ENCODE peak calls at places on chromosomes 1 and 21, in six cellular contexts. One of them, this sample, is unnamed.

GRCh38 chr1:6358757-6359567 is 34.6 kb downstream of the ACOT7 start:
- DNase-seq in activated B cell treated with CpG ODN at 0.5 μM for 24 hours: no peak
- DNase-seq in cardiac muscle cell: peak
- DNase-seq in heart right ventricle: no peak
- DNase-seq in fibroblast of lung: peak
- DNase-seq in tibial artery: no peak
- DNase-seq in this sample: no peak

GRCh38 chr1:181918893-181919728 is 142.4 kb downstream of the ZNF648 start:
- DNase-seq in activated B cell treated with CpG ODN at 0.5 μM for 24 hours: no peak
- DNase-seq in cardiac muscle cell: no peak
- DNase-seq in heart right ventricle: no peak
- DNase-seq in fibroblast of lung: no peak
- DNase-seq in tibial artery: no peak
- DNase-seq in this sample: no peak

GRCh38 chr1:209849388-209849787 is 21.6 kb downstream of the UTP25 start:
- DNase-seq in activated B cell treated with CpG ODN at 0.5 μM for 24 hours: no peak
- DNase-seq in cardiac muscle cell: no peak
- DNase-seq in heart right ventricle: no peak
- DNase-seq in fibroblast of lung: no peak
- DNase-seq in tibial artery: no peak
- DNase-seq in this sample: no peak

GRCh38 chr1:43533615-43534014 is 2.9 kb downstream of the PTPRF start:
- DNase-seq in activated B cell treated with CpG ODN at 0.5 μM for 24 hours: no peak
- DNase-seq in cardiac muscle cell: no peak
- DNase-seq in heart right ventricle: no peak
- DNase-seq in fibroblast of lung: no peak
- DNase-seq in tibial artery: no peak
- DNase-seq in this sample: no peak

GRCh38 chr1:151822404-151822803 is 9.2 kb downstream of the RORC start:
- DNase-seq in activated B cell treated with CpG ODN at 0.5 μM for 24 hours: no peak
- DNase-seq in cardiac muscle cell: no peak
- DNase-seq in heart right ventricle: no peak
- DNase-seq in fibroblast of lung: no peak
- DNase-seq in tibial artery: no peak
- DNase-seq in this sample: no peak

GRCh38 chr21:14527690-14528652 is 18.1 kb downstream of the SAMSN1 start:
- DNase-seq in activated B cell treated with CpG ODN at 0.5 μM for 24 hours: no peak
- DNase-seq in cardiac muscle cell: no peak
- DNase-seq in heart right ventricle: no peak
- DNase-seq in fibroblast of lung: no peak
- DNase-seq in tibial artery: no peak
- DNase-seq in this sample: no peak

GRCh38 chr1:7388488-7389185 is 382.5 kb upstream of the VAMP3 start:
- DNase-seq in activated B cell treated with CpG ODN at 0.5 μM for 24 hours: no peak
- DNase-seq in cardiac muscle cell: peak
- DNase-seq in heart right ventricle: peak
- DNase-seq in fibroblast of lung: peak
- DNase-seq in tibial artery: no peak
- DNase-seq in this sample: peak

GRCh38 chr21:34935868-34936267 is 113.2 kb downstream of the RUNX1 start:
- DNase-seq in activated B cell treated with CpG ODN at 0.5 μM for 24 hours: no peak
- DNase-seq in cardiac muscle cell: no peak
- DNase-seq in heart right ventricle: no peak
- DNase-seq in fibroblast of lung: no peak
- DNase-seq in tibial artery: no peak
- DNase-seq in this sample: no peak

GRCh38 chr1:232684331-232685105 is 54.6 kb upstream of the SIPA1L2 start:
- DNase-seq in activated B cell treated with CpG ODN at 0.5 μM for 24 hours: no peak
- DNase-seq in cardiac muscle cell: no peak
- DNase-seq in heart right ventricle: no peak
- DNase-seq in fibroblast of lung: peak
- DNase-seq in tibial artery: no peak
- DNase-seq in this sample: no peak

GRCh38 chr1:237527761-237528160 is 363.0 kb downstream of the ZP4 start:
- DNase-seq in activated B cell treated with CpG ODN at 0.5 μM for 24 hours: no peak
- DNase-seq in cardiac muscle cell: no peak
- DNase-seq in heart right ventricle: no peak
- DNase-seq in fibroblast of lung: no peak
- DNase-seq in tibial artery: no peak
- DNase-seq in this sample: no peak

GRCh38 chr1:83816836-83817235 is 182.1 kb downstream of the TTLL7 start:
- DNase-seq in activated B cell treated with CpG ODN at 0.5 μM for 24 hours: no peak
- DNase-seq in cardiac muscle cell: no peak
- DNase-seq in heart right ventricle: no peak
- DNase-seq in fibroblast of lung: no peak
- DNase-seq in tibial artery: no peak
- DNase-seq in this sample: no peak

GRCh38 chr21:43290529-43291346 is 121.9 kb downstream of the CRYAA start:
- DNase-seq in activated B cell treated with CpG ODN at 0.5 μM for 24 hours: no peak
- DNase-seq in cardiac muscle cell: no peak
- DNase-seq in heart right ventricle: no peak
- DNase-seq in fibroblast of lung: no peak
- DNase-seq in tibial artery: no peak
- DNase-seq in this sample: no peak

GRCh38 chr1:58340156-58340555 is 206.4 kb downstream of the OMA1 start:
- DNase-seq in activated B cell treated with CpG ODN at 0.5 μM for 24 hours: no peak
- DNase-seq in cardiac muscle cell: no peak
- DNase-seq in heart right ventricle: no peak
- DNase-seq in fibroblast of lung: no peak
- DNase-seq in tibial artery: no peak
- DNase-seq in this sample: no peak

GRCh38 chr1:63713041-63713440 is 60.8 kb upstream of the ROR1 start:
- DNase-seq in activated B cell treated with CpG ODN at 0.5 μM for 24 hours: no peak
- DNase-seq in cardiac muscle cell: no peak
- DNase-seq in heart right ventricle: no peak
- DNase-seq in fibroblast of lung: no peak
- DNase-seq in tibial artery: no peak
- DNase-seq in this sample: no peak

GRCh38 chr21:38807987-38808386 is 2.3 kb downstream of the ETS2 start:
- DNase-seq in activated B cell treated with CpG ODN at 0.5 μM for 24 hours: no peak
- DNase-seq in cardiac muscle cell: no peak
- DNase-seq in heart right ventricle: no peak
- DNase-seq in fibroblast of lung: peak
- DNase-seq in tibial artery: no peak
- DNase-seq in this sample: no peak

GRCh38 chr1:147640553-147641165 is 29.7 kb downstream of the ACP6 start:
- DNase-seq in activated B cell treated with CpG ODN at 0.5 μM for 24 hours: peak
- DNase-seq in cardiac muscle cell: peak
- DNase-seq in heart right ventricle: peak
- DNase-seq in fibroblast of lung: peak
- DNase-seq in tibial artery: peak
- DNase-seq in this sample: peak

GRCh38 chr1:115929846-115930245 is 46.5 kb upstream of the SLC22A15 start:
- DNase-seq in activated B cell treated with CpG ODN at 0.5 μM for 24 hours: no peak
- DNase-seq in cardiac muscle cell: peak
- DNase-seq in heart right ventricle: no peak
- DNase-seq in fibroblast of lung: peak
- DNase-seq in tibial artery: no peak
- DNase-seq in this sample: no peak

GRCh38 chr1:105137543-105138444 is 1388.1 kb downstream of the AMY1C start:
- DNase-seq in activated B cell treated with CpG ODN at 0.5 μM for 24 hours: no peak
- DNase-seq in cardiac muscle cell: no peak
- DNase-seq in heart right ventricle: peak
- DNase-seq in fibroblast of lung: no peak
- DNase-seq in tibial artery: no peak
- DNase-seq in this sample: peak
- TF ChIP-seq CTCF in activated B cell treated with CpG ODN at 0.5 μM for 24 hours: no peak
- TF ChIP-seq CTCF in cardiac muscle cell: no peak
- TF ChIP-seq CTCF in heart right ventricle: peak
- TF ChIP-seq CTCF in fibroblast of lung: peak
- TF ChIP-seq CTCF in tibial artery: no peak
- TF ChIP-seq CTCF in this sample: no peak

DNA sequence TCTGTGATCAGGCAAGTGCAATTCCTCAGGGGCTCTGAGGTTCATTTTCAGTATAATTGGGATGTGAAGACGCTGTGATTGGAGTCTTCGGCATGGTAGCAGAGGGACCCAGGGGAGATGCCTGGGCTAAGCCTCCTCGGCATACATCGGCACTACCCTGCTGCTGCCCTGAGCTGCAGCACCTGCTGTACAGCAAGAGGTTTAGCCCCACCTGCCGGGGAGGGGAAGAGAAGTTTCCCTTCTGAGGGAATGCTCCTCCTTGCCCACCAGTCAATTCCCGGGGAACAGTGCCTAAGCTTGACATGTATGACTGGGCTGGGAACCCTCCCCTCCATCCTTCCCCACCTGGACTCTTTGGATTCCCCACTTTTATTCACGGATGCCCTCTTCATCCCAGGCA is 24.9 kb downstream of the CNIH3 start:
- DNase-seq in activated B cell treated with CpG ODN at 0.5 μM for 24 hours: no peak
- DNase-seq in cardiac muscle cell: no peak
- DNase-seq in heart right ventricle: no peak
- DNase-seq in fibroblast of lung: no peak
- DNase-seq in tibial artery: no peak
- DNase-seq in this sample: no peak
- TF ChIP-seq CTCF in activated B cell treated with CpG ODN at 0.5 μM for 24 hours: no peak
- TF ChIP-seq CTCF in cardiac muscle cell: no peak
- TF ChIP-seq CTCF in heart right ventricle: no peak
- TF ChIP-seq CTCF in fibroblast of lung: no peak
- TF ChIP-seq CTCF in tibial artery: no peak
- TF ChIP-seq CTCF in this sample: no peak

GRCh38 chr1:42479621-42480020 is 16.5 kb downstream of the CCDC30 start:
- DNase-seq in activated B cell treated with CpG ODN at 0.5 μM for 24 hours: no peak
- DNase-seq in cardiac muscle cell: peak
- DNase-seq in heart right ventricle: no peak
- DNase-seq in fibroblast of lung: no peak
- DNase-seq in tibial artery: no peak
- DNase-seq in this sample: no peak
- TF ChIP-seq CTCF in activated B cell treated with CpG ODN at 0.5 μM for 24 hours: no peak
- TF ChIP-seq CTCF in cardiac muscle cell: peak
- TF ChIP-seq CTCF in heart right ventricle: no peak
- TF ChIP-seq CTCF in fibroblast of lung: no peak
- TF ChIP-seq CTCF in tibial artery: no peak
- TF ChIP-seq CTCF in this sample: no peak

DNA sequence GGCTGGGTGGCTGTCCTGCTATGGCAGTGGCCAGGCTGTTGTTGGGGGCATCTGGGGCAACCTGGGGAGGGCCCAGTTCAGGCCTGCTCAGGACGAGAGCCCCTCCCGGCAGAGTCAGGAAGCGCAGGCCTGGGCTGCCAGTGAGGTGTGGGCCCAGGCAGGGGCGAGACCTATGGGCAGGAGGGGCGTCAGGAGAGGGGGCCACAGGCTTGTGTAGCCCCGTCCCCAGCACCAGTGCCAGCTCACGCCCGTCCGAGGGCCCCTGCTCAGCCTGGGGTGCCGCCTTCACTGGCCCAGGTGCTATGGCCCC is 28.1 kb downstream of the ARHGEF16 start:
- DNase-seq in activated B cell treated with CpG ODN at 0.5 μM for 24 hours: no peak
- DNase-seq in cardiac muscle cell: no peak
- DNase-seq in heart right ventricle: no peak
- DNase-seq in fibroblast of lung: no peak
- DNase-seq in tibial artery: no peak
- DNase-seq in this sample: no peak
- TF ChIP-seq CTCF in activated B cell treated with CpG ODN at 0.5 μM for 24 hours: no peak
- TF ChIP-seq CTCF in cardiac muscle cell: no peak
- TF ChIP-seq CTCF in heart right ventricle: no peak
- TF ChIP-seq CTCF in fibroblast of lung: peak
- TF ChIP-seq CTCF in tibial artery: no peak
- TF ChIP-seq CTCF in this sample: no peak

GRCh38 chr1:220786337-220787068 is at the start of gene MTARC1:
- DNase-seq in activated B cell treated with CpG ODN at 0.5 μM for 24 hours: no peak
- DNase-seq in cardiac muscle cell: peak
- DNase-seq in heart right ventricle: peak
- DNase-seq in fibroblast of lung: peak
- DNase-seq in tibial artery: no peak
- DNase-seq in this sample: no peak
- TF ChIP-seq CTCF in activated B cell treated with CpG ODN at 0.5 μM for 24 hours: no peak
- TF ChIP-seq CTCF in cardiac muscle cell: no peak
- TF ChIP-seq CTCF in heart right ventricle: peak
- TF ChIP-seq CTCF in fibroblast of lung: no peak
- TF ChIP-seq CTCF in tibial artery: peak
- TF ChIP-seq CTCF in this sample: no peak

GRCh38 chr1:166827426-166827825 is 11.8 kb upstream of the POGK start:
- DNase-seq in activated B cell treated with CpG ODN at 0.5 μM for 24 hours: no peak
- DNase-seq in cardiac muscle cell: no peak
- DNase-seq in heart right ventricle: no peak
- DNase-seq in fibroblast of lung: no peak
- DNase-seq in tibial artery: no peak
- DNase-seq in this sample: no peak

GRCh38 chr1:166819982-166820381 is 19.3 kb upstream of the POGK start:
- DNase-seq in activated B cell treated with CpG ODN at 0.5 μM for 24 hours: no peak
- DNase-seq in cardiac muscle cell: no peak
- DNase-seq in heart right ventricle: no peak
- DNase-seq in fibroblast of lung: no peak
- DNase-seq in tibial artery: no peak
- DNase-seq in this sample: no peak

DNA sequence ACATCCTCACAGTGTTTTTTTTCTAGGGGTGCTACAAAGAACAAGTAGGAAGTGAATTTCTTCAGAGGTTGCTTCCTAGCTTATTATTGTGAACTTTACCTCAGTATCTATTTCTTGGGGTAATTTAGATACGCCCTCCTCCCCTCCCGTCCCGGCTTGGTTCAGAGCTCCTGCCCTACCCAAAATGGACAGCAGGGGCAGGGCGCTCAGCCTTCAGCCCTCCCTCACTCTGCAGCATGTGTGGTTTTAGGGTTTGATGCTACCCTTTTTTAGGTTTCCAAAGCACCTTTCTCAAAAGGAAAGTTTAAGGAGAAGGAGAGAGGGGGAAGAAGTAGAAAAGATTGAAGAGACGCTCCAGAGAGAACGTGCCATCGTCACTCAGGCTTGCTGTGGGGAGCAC is 16.9 kb upstream of the POGK start:
- DNase-seq in activated B cell treated with CpG ODN at 0.5 μM for 24 hours: no peak
- DNase-seq in cardiac muscle cell: no peak
- DNase-seq in heart right ventricle: no peak
- DNase-seq in fibroblast of lung: no peak
- DNase-seq in tibial artery: no peak
- DNase-seq in this sample: no peak
- TF ChIP-seq CTCF in activated B cell treated with CpG ODN at 0.5 μM for 24 hours: no peak
- TF ChIP-seq CTCF in cardiac muscle cell: peak
- TF ChIP-seq CTCF in heart right ventricle: no peak
- TF ChIP-seq CTCF in fibroblast of lung: peak
- TF ChIP-seq CTCF in tibial artery: no peak
- TF ChIP-seq CTCF in this sample: peak

This sample was measured in mesothelial cell of epicardium.